ENCODE peak calls at places on chromosome 14, in five cellular contexts. J, V, X, O and C are unnamed samples.

GRCh38 chr14:69034612-69035262 is 55.6 kb upstream of the ACTN1 start:
- DNase-seq in J (no peak), V (no peak), X (no peak), O (no peak), C (no peak)

GRCh38 chr14:87434680-87435079 is 558.3 kb downstream of the GALC start:
- DNase-seq in J (no peak), V (no peak), X (no peak), O (no peak), C (no peak)

GRCh38 chr14:69582207-69582606 is 7.5 kb upstream of the CCDC177 start:
- DNase-seq in J (no peak), V (no peak), X (no peak), O (no peak), C (no peak)

GRCh38 chr14:21405097-21405496 is 21.3 kb upstream of the SUPT16H start:
- DNase-seq in J (no peak), V (no peak), X (no peak), O (no peak), C (no peak)

GRCh38 chr14:72792051-72792788 is 101.7 kb downstream of the DPF3 start:
- DNase-seq in J (no peak), V (no peak), X (no peak), O (no peak), C (peak)

GRCh38 chr14:99271288-99271941 is 582 bp downstream of the BCL11B start:
- DNase-seq in J (no peak), V (no peak), X (no peak), O (no peak), C (no peak)

GRCh38 chr14:27392153-27392552 is 794.3 kb upstream of the NOVA1 start:
- DNase-seq in J (no peak), V (no peak), X (no peak), O (no peak), C (no peak)

GRCh38 chr14:29650554-29651269 is 276.9 kb downstream of the PRKD1 start:
- DNase-seq in J (no peak), V (no peak), X (no peak), O (no peak), C (no peak)

GRCh38 chr14:40889126-40889525 is 717.5 kb upstream of the LRFN5 start:
- DNase-seq in J (no peak), V (no peak), X (no peak), O (no peak), C (no peak)

GRCh38 chr14:80395031-80395430 is 183.7 kb upstream of the DIO2 start:
- DNase-seq in J (no peak), V (no peak), X (no peak), O (no peak), C (no peak)

GRCh38 chr14:92505826-92506225 is 7.8 kb upstream of the RIN3 start:
- DNase-seq in J (no peak), V (no peak), X (no peak), O (no peak), C (no peak)

GRCh38 chr14:36666416-36667206 is 5.0 kb downstream of the PAX9 start:
- DNase-seq in J (no peak), V (no peak), X (peak), O (no peak), C (no peak)

GRCh38 chr14:45786266-45786665 is 533.3 kb upstream of the MIS18BP1 start:
- DNase-seq in J (no peak), V (no peak), X (no peak), O (no peak), C (no peak)

GRCh38 chr14:65103150-65103760 is 938 bp upstream of the MAX start:
- DNase-seq in J (peak), V (no peak), X (no peak), O (no peak), C (peak)

GRCh38 chr14:90576581-90576980 is 179.8 kb downstream of the CALM1 start:
- DNase-seq in J (no peak), V (no peak), X (no peak), O (no peak), C (no peak)

GRCh38 chr14:63717704-63718103 is 10.2 kb downstream of the SGPP1 start:
- DNase-seq in J (no peak), V (no peak), X (no peak), O (peak), C (no peak)

GRCh38 chr14:51859136-51859535 is 1.3 kb upstream of the GNG2 start:
- DNase-seq in J (no peak), V (no peak), X (no peak), O (no peak), C (no peak)

GRCh38 chr14:61923348-61923747 is 161.1 kb downstream of the SNAPC1 start:
- DNase-seq in J (no peak), V (no peak), X (no peak), O (no peak), C (no peak)

GRCh38 chr14:103163199-103163598 is 39.9 kb downstream of the TNFAIP2 start:
- DNase-seq in J (no peak), V (no peak), X (no peak), O (no peak), C (no peak)

GRCh38 chr14:67622675-67623074 is 3.0 kb downstream of the ARG2 start:
- DNase-seq in J (no peak), V (peak), X (no peak), O (no peak), C (peak)

GRCh38 chr14:60931206-60931605 is 49.7 kb downstream of the TRMT5 start:
- DNase-seq in J (no peak), V (no peak), X (no peak), O (no peak), C (no peak)

GRCh38 chr14:29759521-29760340 is 167.9 kb downstream of the PRKD1 start:
- DNase-seq in J (no peak), V (no peak), X (no peak), O (no peak), C (no peak)